ENCODE peak calls at places on chromosomes 2 and 18, in eight cellular contexts. T is effector memory CD4-positive, alpha-beta T cell; U is transverse colon; R is neuronal stem cell; Q is hepatocyte; L is MM.1S; Y is esophagus muscularis mucosa; I is left lung. A is an unnamed sample.

GRCh38 chr2:9166579-9167392 is 39.8 kb upstream of the ASAP2 start:
- DNase-seq in Q (no peak), I (no peak), Y (no peak), R (no peak), U (no peak), L (no peak), T (no peak), A (no peak)

GRCh38 chr2:120323214-120323613 is 22.7 kb upstream of the INHBB start:
- DNase-seq in I (peak; percentile 67), Y (no peak), T (no peak), L (no peak), Q (no peak), R (no peak), U (no peak), A (no peak)

GRCh38 chr18:33469699-33470098 is 29.2 kb upstream of the CCDC178 start:
- DNase-seq in R (no peak), I (no peak), L (no peak), Y (no peak), T (no peak), U (no peak), Q (no peak), A (no peak)

GRCh38 chr2:119029297-119029696 is 87.3 kb downstream of the MARCO start:
- DNase-seq in Q (no peak), I (no peak), T (no peak), U (no peak), Y (no peak), R (no peak), L (no peak), A (no peak)

GRCh38 chr2:200471324-200471848 is 38.5 kb downstream of the KCTD18 start:
- DNase-seq in I (no peak), Y (no peak), R (peak; percentile 51), Q (peak; percentile 31), L (peak; percentile 92), U (peak; percentile 28), T (no peak), A (no peak)

GRCh38 chr2:73983322-73984202 is 1.1 kb upstream of the TET3 start:
- DNase-seq in Q (peak; percentile 91), L (no peak), U (peak; percentile 95), R (no peak), I (peak; percentile 94), Y (no peak), T (no peak), A (peak; percentile 96)

GRCh38 chr18:3726241-3726951 is 276.4 kb downstream of the TGIF1 start:
- DNase-seq in Q (no peak), U (no peak), I (no peak), R (no peak), Y (no peak), L (no peak), T (no peak), A (no peak)

GRCh38 chr2:56008661-56009411 is 85.3 kb upstream of the EFEMP1 start:
- DNase-seq in Q (peak; percentile 47), I (no peak), Y (no peak), R (peak; percentile 86), L (no peak), T (no peak), U (peak; percentile 18), A (no peak)

GRCh38 chr2:38661306-38661705 is 4.6 kb upstream of the GALM start:
- DNase-seq in I (no peak), T (no peak), U (no peak), L (no peak), Y (no peak), R (no peak), Q (no peak), A (no peak)

GRCh38 chr2:105055613-105056012 is 17.7 kb downstream of the MRPS9 start:
- DNase-seq in R (no peak), T (no peak), L (no peak), I (no peak), U (no peak), Q (no peak), Y (no peak), A (no peak)

GRCh38 chr2:231605607-231606091 is 13.0 kb downstream of the TEX44 start:
- DNase-seq in I (no peak), L (no peak), R (no peak), Q (no peak), T (no peak), U (peak; percentile 17), Y (no peak), A (no peak)

GRCh38 chr2:232879618-232880494 is 9.8 kb downstream of the SNORC start:
- DNase-seq in R (no peak), I (no peak), L (no peak), Q (no peak), T (no peak), U (no peak), Y (no peak), A (peak; percentile 33)

GRCh38 chr2:33494155-33494779 is 17.8 kb downstream of the RASGRP3 start:
- DNase-seq in I (no peak), U (no peak), Q (no peak), Y (no peak), R (no peak), L (peak; percentile 78), T (no peak), A (no peak)

GRCh38 chr18:65425366-65425765 is 325.4 kb upstream of the CDH7 start:
- DNase-seq in I (no peak), Y (no peak), R (no peak), Q (no peak), U (no peak), L (no peak), T (no peak), A (no peak)

GRCh38 chr18:446941-447560 is 53.5 kb downstream of the COLEC12 start:
- DNase-seq in U (no peak), R (no peak), L (no peak), Y (no peak), T (no peak), Q (no peak), I (no peak), A (no peak)

GRCh38 chr2:169109502-169110409 is 40.4 kb downstream of the DHRS9 start:
- DNase-seq in Y (no peak), Q (peak; percentile 90), R (peak; percentile 85), I (peak; percentile 82), L (peak; percentile 68), T (peak; percentile 50), U (peak; percentile 85), A (peak; percentile 83)

DNA sequence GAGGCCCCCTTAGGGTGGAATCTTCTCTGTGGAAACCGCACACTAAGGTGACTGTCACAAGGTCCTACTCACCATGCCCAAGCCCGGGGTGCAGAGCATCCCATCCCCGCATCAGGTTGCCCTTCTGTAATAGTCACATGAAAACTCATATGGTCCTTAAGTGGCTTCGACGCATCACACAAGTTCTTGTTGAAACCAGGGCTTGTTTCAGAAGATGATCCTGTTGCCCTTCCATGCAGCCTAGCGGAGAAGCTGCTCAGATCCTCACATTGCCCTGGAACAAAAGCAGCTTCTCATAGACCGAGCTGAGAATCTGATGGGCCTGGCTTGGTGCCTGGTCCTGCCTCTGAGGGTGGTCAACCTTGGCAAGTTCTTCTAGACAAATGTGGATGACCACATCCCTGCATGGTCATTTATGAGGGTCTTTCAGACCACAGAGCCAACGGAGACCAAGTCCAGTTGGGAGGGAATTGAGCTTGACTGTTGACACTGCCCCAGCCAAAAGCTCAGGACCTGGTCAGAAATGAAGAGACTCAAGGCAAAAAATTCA is 54.1 kb downstream of the PDCL3 start:
- DNase-seq in Q (no peak), I (no peak), L (no peak), T (no peak), R (no peak), Y (peak; percentile 75), U (no peak), A (no peak)
- H3K9me3 ChIP-seq in Q (no peaks in the 10 kb centered on the region), I (no peaks in the 10 kb centered on the region), L (no peaks in the 10 kb centered on the region), T (no peaks in the 10 kb centered on the region), R (peaks cover 4% of the 10 kb centered on the region), Y (peaks cover 4% of the 10 kb centered on the region), U (no peaks in the 10 kb centered on the region), A (no peaks in the 10 kb centered on the region)

GRCh38 chr18:25832008-25832604 is 258.3 kb downstream of the SS18 start:
- DNase-seq in Q (peak; percentile 76), U (peak; percentile 37), L (peak; percentile 43), T (no peak), Y (no peak), R (peak; percentile 51), I (peak; percentile 68), A (peak; percentile 58)

GRCh38 chr18:25830787-25831186 is 259.6 kb downstream of the SS18 start:
- DNase-seq in U (no peak), I (no peak), Y (no peak), T (no peak), R (no peak), L (no peak), Q (peak; percentile 40), A (no peak)

GRCh38 chr18:25827961-25828561 is 262.4 kb downstream of the SS18 start:
- DNase-seq in L (no peak), U (no peak), Q (no peak), R (no peak), Y (no peak), I (no peak), T (no peak), A (no peak)

GRCh38 chr18:25834061-25834460 is 256.4 kb downstream of the SS18 start:
- DNase-seq in Y (peak; percentile 62), T (no peak), I (no peak), U (no peak), Q (no peak), L (no peak), R (no peak), A (no peak)

GRCh38 chr18:25831226-25831828 is 259.1 kb downstream of the SS18 start:
- DNase-seq in Q (no peak), Y (no peak), I (no peak), L (no peak), R (no peak), T (no peak), U (no peak), A (no peak)
- H3K4me3 ChIP-seq in Q (no peak overlapping the region), Y (no peak overlapping the region), I (no peak overlapping the region), L (no peak overlapping the region), R (no peak overlapping the region), T (no peak overlapping the region), U (no peak overlapping the region), A (no peak overlapping the region)

GRCh38 chr18:67726882-67727281 is 210.4 kb upstream of the DSEL start:
- DNase-seq in R (no peak), Q (no peak), I (no peak), L (peak; percentile 20), Y (no peak), U (no peak), T (no peak), A (no peak)

GRCh38 chr18:67733094-67733493 is 216.6 kb upstream of the DSEL start:
- DNase-seq in L (no peak), I (no peak), Y (no peak), Q (no peak), U (no peak), R (no peak), T (no peak), A (no peak)

GRCh38 chr18:67728364-67728763 is 211.8 kb upstream of the DSEL start:
- DNase-seq in L (no peak), I (no peak), R (no peak), Q (no peak), Y (no peak), T (no peak), U (no peak), A (no peak)

GRCh38 chr18:67731853-67732252 is 215.3 kb upstream of the DSEL start:
- DNase-seq in Y (no peak), R (no peak), T (no peak), U (no peak), Q (no peak), L (no peak), I (no peak), A (no peak)

GRCh38 chr18:67730884-67731283 is 214.4 kb upstream of the DSEL start:
- DNase-seq in U (no peak), Y (no peak), Q (no peak), L (no peak), T (no peak), I (no peak), R (no peak), A (no peak)
- H3K27ac ChIP-seq in U (no peak overlapping the region), Y (no peak overlapping the region), Q (no peak overlapping the region), L (no peak overlapping the region), T (no peak overlapping the region), I (no peak overlapping the region), R (no peak overlapping the region), A (no peak overlapping the region)

GRCh38 chr18:14976736-14977430 is 228.9 kb downstream of the ANKRD30B start:
- DNase-seq in L (no peak), U (no peak), T (no peak), Q (no peak), R (no peak), I (no peak), Y (peak; percentile 90), A (no peak)
- H3K9me3 ChIP-seq in L (no peaks in the 10 kb centered on the region), U (no peaks in the 10 kb centered on the region), T (no peaks in the 10 kb centered on the region), Q (no peaks in the 10 kb centered on the region), R (peaks cover 15% of the 10 kb centered on the region), I (no peaks in the 10 kb centered on the region), Y (no peaks in the 10 kb centered on the region), A (no peaks in the 10 kb centered on the region)

A was measured in lower lobe of right lung.